ENCODE peak calls at places on chromosomes 16 and 17, in five cellular contexts. F is HEK293T, G is GM12878, L is NT2/D1, Z is H1. H is an unnamed sample.

GRCh38 chr17:81069084-81069645 is 34.2 kb downstream of the BAIAP2 start:
- DNase-seq in G (no peak), F (no peak), Z (no peak), L (no peak), H (no peak)

GRCh38 chr17:40548982-40549680 is 16.1 kb downstream of the CCR7 start:
- DNase-seq in Z (no peak), G (no peak), L (no peak), F (no peak), H (peak)

GRCh38 chr17:7988750-7989178 is 13.7 kb upstream of the GUCY2D start:
- DNase-seq in Z (no peak), F (peak), L (peak), G (peak), H (peak)

GRCh38 chr16:62014534-62014933 is 21.7 kb downstream of the CDH8 start:
- DNase-seq in F (no peak), G (no peak), Z (no peak), L (no peak), H (no peak)

GRCh38 chr17:4551796-4552525 is 3.2 kb downstream of the MYBBP1A start:
- DNase-seq in F (no peak), L (no peak), Z (no peak), G (no peak), H (no peak)

GRCh38 chr16:12794486-12795399 is 8.9 kb downstream of the CPPED1 start:
- DNase-seq in Z (no peak), G (no peak), F (no peak), L (no peak), H (no peak)

GRCh38 chr17:37791434-37791833 is 46.6 kb upstream of the HNF1B start:
- DNase-seq in F (peak), Z (no peak), G (no peak), L (no peak), H (peak)

GRCh38 chr16:88469615-88470395 is 16.7 kb downstream of the ZFPM1 start:
- DNase-seq in Z (no peak), G (no peak), L (no peak), F (no peak), H (no peak)

GRCh38 chr16:31464348-31464769 is 5.1 kb downstream of the ARMC5 start:
- DNase-seq in Z (no peak), G (no peak), F (no peak), L (no peak), H (no peak)

GRCh38 chr17:82949984-82950383 is 110.2 kb upstream of the ZNF750 start:
- DNase-seq in L (no peak), Z (no peak), F (no peak), G (no peak), H (no peak)

GRCh38 chr17:76207670-76208069 is 32.6 kb downstream of the RNF157 start:
- DNase-seq in G (no peak), L (no peak), Z (no peak), F (no peak), H (no peak)

GRCh38 chr17:76207268-76207667 is 33.0 kb downstream of the RNF157 start:
- DNase-seq in L (no peak), Z (no peak), G (no peak), F (no peak), H (no peak)

GRCh38 chr17:76202516-76202915 is 37.8 kb downstream of the RNF157 start:
- DNase-seq in Z (no peak), F (no peak), G (no peak), L (no peak), H (no peak)

GRCh38 chr17:76208120-76208519 is 32.2 kb downstream of the RNF157 start:
- DNase-seq in G (peak), Z (no peak), F (no peak), L (no peak), H (no peak)

GRCh38 chr17:76204277-76204676 is 36.0 kb downstream of the RNF157 start:
- DNase-seq in Z (no peak), G (no peak), F (no peak), L (no peak), H (peak)
- TF ChIP-seq SUZ12 in Z (no peak), G (no peak), F (no peak), L (no peak), H (no peak)

DNA sequence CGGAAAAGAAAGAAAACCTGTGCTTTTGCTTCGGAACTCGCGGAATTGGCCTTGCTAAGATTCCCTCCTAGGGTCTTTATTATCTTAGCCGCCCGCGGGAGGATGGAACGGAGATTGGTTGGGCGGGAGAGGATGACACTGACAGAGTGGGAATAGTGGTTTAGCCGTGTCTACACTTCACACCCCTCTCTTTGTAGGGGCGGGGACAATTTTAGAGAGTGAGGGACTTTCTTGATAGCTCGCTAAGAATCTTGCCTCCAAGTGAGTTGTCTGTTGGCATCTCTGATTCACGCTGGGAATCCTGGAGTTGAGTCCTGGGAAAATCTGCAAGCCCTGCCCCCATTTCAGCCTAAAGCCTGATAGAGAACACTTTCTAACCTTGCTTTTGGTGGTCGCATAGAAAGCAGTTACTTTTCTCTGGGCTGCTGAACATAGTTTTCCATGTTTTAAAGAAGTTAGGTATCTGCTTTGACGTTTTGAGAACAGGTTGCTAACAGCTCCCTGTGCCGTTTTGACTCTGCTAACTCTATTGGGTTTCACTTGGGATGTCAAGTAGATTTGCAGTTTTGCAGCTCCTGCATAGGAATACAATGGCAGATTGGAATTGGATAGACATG is 697 bp downstream of the NOL11 start:
- DNase-seq in Z (peak), L (peak), G (no peak), F (peak), H (peak)
- TF ChIP-seq SUZ12 in Z (no peak), L (no peak), G (no peak), F (no peak), H (no peak)

DNA sequence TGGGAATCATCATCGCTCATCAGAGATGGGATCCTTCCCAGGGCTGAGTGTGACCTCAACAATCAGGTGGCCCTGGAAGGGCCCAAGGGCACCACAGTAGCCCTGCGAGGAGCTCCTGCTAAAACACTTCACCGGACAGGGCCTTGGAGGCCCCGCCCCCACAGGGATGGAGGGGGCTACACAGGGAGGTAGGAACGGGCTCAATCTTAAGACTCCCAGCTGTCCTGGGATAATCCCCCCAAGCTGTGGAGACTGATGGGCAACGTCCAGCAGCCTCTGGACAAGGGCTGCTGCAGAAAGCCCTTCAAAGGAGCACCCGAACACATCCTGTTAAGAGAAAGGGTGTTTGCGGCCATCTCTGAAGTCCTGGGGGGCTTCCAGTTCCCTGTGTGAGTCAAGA is 60.4 kb downstream of the ZNF423 start:
- DNase-seq in Z (no peak), G (no peak), L (no peak), F (no peak), H (no peak)
- TF ChIP-seq SUZ12 in Z (no peak), G (no peak), L (no peak), F (no peak), H (no peak)

GRCh38 chr17:6496116-6496481 is 51.8 kb downstream of the PIMREG start:
- DNase-seq in Z (peak), F (no peak), L (peak), G (no peak), H (no peak)

GRCh38 chr17:6494239-6494941 is 50.1 kb downstream of the PIMREG start:
- DNase-seq in L (no peak), G (no peak), Z (no peak), F (no peak), H (no peak)

GRCh38 chr17:6491071-6491700 is 46.9 kb downstream of the PIMREG start:
- DNase-seq in F (no peak), G (no peak), L (no peak), Z (no peak), H (no peak)

GRCh38 chr17:6495450-6496115 is 51.3 kb downstream of the PIMREG start:
- DNase-seq in L (no peak), Z (no peak), G (no peak), F (no peak), H (no peak)

GRCh38 chr17:6492892-6493674 is 48.8 kb downstream of the PIMREG start:
- DNase-seq in Z (no peak), L (no peak), G (no peak), F (no peak), H (peak)
- TF ChIP-seq SUZ12 in Z (no peak), L (no peak), G (no peak), F (no peak), H (no peak)

GRCh38 chr17:53148058-53148457 is 674.7 kb upstream of the KIF2B start:
- DNase-seq in F (no peak), L (no peak), G (no peak), Z (no peak), H (no peak)
- TF ChIP-seq SUZ12 in F (no peak), L (no peak), G (no peak), Z (no peak), H (no peak)

GRCh38 chr17:17913695-17914332 is 58.4 kb downstream of the TOM1L2 start:
- DNase-seq in Z (no peak), G (no peak), L (peak), F (peak), H (peak)
- TF ChIP-seq SUZ12 in Z (no peak), G (no peak), L (no peak), F (no peak), H (no peak)

DNA sequence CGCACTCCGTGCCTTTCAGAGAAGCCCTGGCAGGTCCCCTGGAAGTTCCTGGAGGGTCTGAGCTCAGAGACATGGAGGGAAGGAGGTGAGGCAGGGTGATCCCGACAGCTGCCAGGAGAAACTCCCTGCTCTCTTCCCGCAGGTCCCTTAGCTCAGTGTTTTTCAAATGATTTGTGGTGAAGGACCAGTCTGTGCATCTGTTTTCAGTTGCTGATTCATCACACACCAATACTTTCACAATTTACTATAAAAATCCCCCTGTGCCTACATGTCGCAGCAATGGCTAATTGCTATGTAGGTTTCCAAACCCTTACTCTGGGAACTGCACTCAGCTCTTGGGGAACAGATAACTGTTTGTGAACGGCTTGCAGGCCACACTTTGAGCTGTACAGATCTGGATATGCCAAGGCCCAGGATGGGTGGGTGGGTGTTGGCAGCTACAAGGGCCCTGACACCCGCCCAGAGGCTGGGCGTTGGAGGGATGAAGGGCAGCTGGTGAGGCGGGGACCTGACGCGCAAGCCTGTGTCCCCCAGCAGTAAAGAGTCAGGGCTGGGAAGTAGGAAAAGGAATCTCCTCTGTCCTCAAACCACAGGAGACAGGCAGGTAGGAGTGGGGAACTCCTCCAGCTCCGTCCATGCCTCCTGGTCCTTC is 20.5 kb upstream of the EMP2 start:
- DNase-seq in Z (no peak), F (no peak), L (no peak), G (no peak), H (no peak)
- TF ChIP-seq SUZ12 in Z (no peak), F (no peak), L (no peak), G (no peak), H (no peak)

DNA sequence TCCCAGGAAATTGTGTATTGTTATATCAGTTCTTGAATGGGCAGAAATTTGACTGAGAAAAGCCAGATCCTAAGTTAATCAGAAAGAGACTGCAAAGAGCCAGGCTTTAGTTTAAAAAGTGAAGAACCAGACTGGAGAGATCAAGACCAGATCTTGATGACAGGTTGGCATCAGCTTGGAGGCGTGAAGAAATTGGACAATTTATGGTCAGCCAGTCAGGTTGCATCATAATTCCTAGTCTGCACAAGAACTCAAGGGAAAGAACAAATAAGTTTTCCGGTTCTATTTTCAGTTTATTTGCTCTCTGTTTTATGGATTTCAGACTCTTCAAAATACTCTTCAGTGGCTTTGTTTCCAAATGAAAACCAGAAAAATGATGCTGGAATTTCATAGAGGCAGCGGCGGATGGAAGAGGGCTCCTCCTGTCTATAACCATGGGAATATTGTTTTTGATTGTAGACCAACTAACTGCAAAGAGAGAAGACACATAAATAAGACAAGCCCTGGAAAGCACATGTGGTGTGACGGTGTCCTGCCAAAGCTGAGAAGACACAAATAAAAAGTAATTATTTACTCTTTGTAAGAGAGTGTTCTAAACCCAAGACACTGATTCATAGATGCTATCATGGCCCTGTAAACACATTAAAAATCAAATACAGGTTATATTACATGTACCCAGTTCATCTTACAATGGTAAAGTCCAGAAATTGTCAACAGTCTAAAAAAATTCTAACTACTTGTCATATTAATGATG is 91.7 kb downstream of the PCTP start:
- DNase-seq in L (no peak), G (no peak), Z (no peak), F (no peak), H (no peak)
- TF ChIP-seq SUZ12 in L (no peak), G (no peak), Z (no peak), F (no peak), H (no peak)